ENCODE peak calls at places on chromosomes 11 and 22, in five cellular contexts. B is nephron progenitor cell, W is GOT3, G is head of caudate nucleus, L is BE2C. I is an unnamed sample.

GRCh38 chr11:129574431-129574830 is 198.8 kb downstream of the BARX2 start:
- DNase-seq in B (no peak), L (no peak), G (no peak), W (no peak), I (no peak)

GRCh38 chr22:24185001-24185500 is 3.8 kb downstream of the SUSD2 start:
- DNase-seq in B (no peak), L (peak; percentile 9), G (no peak), W (no peak), I (no peak)

GRCh38 chr11:25183436-25183835 is 686.6 kb downstream of the LUZP2 start:
- DNase-seq in L (no peak), B (no peak), G (no peak), W (no peak), I (no peak)

GRCh38 chr11:64094463-64095223 is 58.9 kb downstream of the FLRT1 start:
- DNase-seq in G (peak; percentile 57), B (no peak), W (peak; percentile 11), L (no peak), I (no peak)

GRCh38 chr11:19237813-19238212 is 2.9 kb downstream of the E2F8 start:
- DNase-seq in B (no peak), G (no peak), W (no peak), L (no peak), I (no peak)

GRCh38 chr11:34881900-34882299 is 34.3 kb downstream of the APIP start:
- DNase-seq in G (no peak), L (no peak), W (no peak), B (no peak), I (no peak)

GRCh38 chr11:2265396-2265795 is 5.0 kb downstream of the ASCL2 start:
- DNase-seq in W (no peak), G (no peak), L (no peak), B (no peak), I (no peak)

GRCh38 chr11:133134561-133135173 is 397.6 kb downstream of the OPCML start:
- DNase-seq in L (peak; percentile 61), W (no peak), G (peak; percentile 81), B (peak; percentile 78), I (peak; percentile 3)

GRCh38 chr11:72738199-72739141 is 13.7 kb downstream of the ARAP1 start:
- DNase-seq in B (no peak), L (no peak), G (no peak), W (no peak), I (no peak)

GRCh38 chr11:12137005-12137690 is 26.8 kb downstream of the MICAL2 start:
- DNase-seq in W (no peak), L (no peak), B (no peak), G (no peak), I (no peak)

GRCh38 chr22:24878969-24879368 is 67.5 kb downstream of the LHFPL7 start:
- DNase-seq in W (no peak), G (no peak), B (no peak), L (peak; percentile 16), I (no peak)

GRCh38 chr11:75894036-75894585 is 79.1 kb downstream of the UVRAG start:
- DNase-seq in W (no peak), G (no peak), B (no peak), L (no peak), I (no peak)

GRCh38 chr11:62217191-62217748 is 8.8 kb downstream of the SCGB2A1 start:
- DNase-seq in L (no peak), W (no peak), G (no peak), B (no peak), I (no peak)

GRCh38 chr22:27798526-27799333 is 2.8 kb downstream of the MN1 start:
- DNase-seq in W (no peak), G (no peak), B (peak; percentile 42), L (no peak), I (no peak)

GRCh38 chr11:71206186-71206585 is 46.2 kb downstream of the SHANK2 start:
- DNase-seq in G (no peak), W (no peak), B (peak; percentile 21), L (no peak), I (no peak)

GRCh38 chr11:105935791-105936190 is 86.2 kb downstream of the MSANTD4 start:
- DNase-seq in G (peak; percentile 15), W (no peak), L (no peak), B (no peak), I (no peak)

GRCh38 chr11:93849751-93850584 is 450 bp downstream of the VSTM5 start:
- DNase-seq in W (no peak), G (peak; percentile 5), B (no peak), L (peak; percentile 64), I (no peak)

GRCh38 chr22:32758866-32759385 is 42.6 kb upstream of the TIMP3 start:
- DNase-seq in G (no peak), L (no peak), B (no peak), W (no peak), I (no peak)

I was measured in CD4-positive, CD25-positive, alpha-beta regulatory T cell.